ENCODE peak calls at places on chromosomes 2 and 18, in six cellular contexts. R is H9, N is stomach, L is B cell, E is tibial artery, D is cardiac fibroblast. G is an unnamed sample.

GRCh38 chr2:30931841-30932407 is 124.7 kb upstream of the CAPN13 start:
- DNase-seq in R (no peak), N (no peak), L (no peak), E (no peak), D (no peak), G (no peak)

GRCh38 chr18:72652990-72653593 is 109.0 kb upstream of the CBLN2 start:
- DNase-seq in R (peak; percentile 71), N (no peak), L (peak; percentile 49), E (no peak), D (peak; percentile 6), G (peak; percentile 59)

GRCh38 chr2:192000196-192000990 is 153.5 kb upstream of the CAVIN2 start:
- DNase-seq in R (no peak), N (no peak), L (no peak), E (no peak), D (no peak), G (no peak)

GRCh38 chr2:163692611-163693482 is 43.0 kb downstream of the FIGN start:
- DNase-seq in R (peak; percentile 35), N (no peak), L (no peak), E (no peak), D (no peak), G (no peak)

GRCh38 chr2:219541611-219542180 is 1.9 kb downstream of the CHPF start:
- DNase-seq in R (peak; percentile 95), N (peak; percentile 94), L (peak; percentile 90), E (peak; percentile 86), D (peak; percentile 68), G (peak; percentile 90)

GRCh38 chr2:68740184-68740914 is 5.7 kb downstream of the ARHGAP25 start:
- DNase-seq in R (no peak), N (no peak), L (no peak), E (no peak), D (peak; percentile 56), G (no peak)

GRCh38 chr2:183665976-183666375 is 541.7 kb downstream of the NUP35 start:
- DNase-seq in R (no peak), N (no peak), L (no peak), E (no peak), D (peak; percentile 1), G (no peak)

GRCh38 chr2:173397539-173397938 is 42.9 kb downstream of the CDCA7 start:
- DNase-seq in R (no peak), N (no peak), L (no peak), E (no peak), D (no peak), G (no peak)

GRCh38 chr2:119059940-119060339 is 98.6 kb downstream of the C1QL2 start:
- DNase-seq in R (no peak), N (no peak), L (no peak), E (no peak), D (no peak), G (no peak)

GRCh38 chr2:150878347-150878746 is 383.3 kb downstream of the RBM43 start:
- DNase-seq in R (no peak), N (no peak), L (no peak), E (no peak), D (peak; percentile 23), G (no peak)

GRCh38 chr2:23649819-23650218 is 264.8 kb downstream of the KLHL29 start:
- DNase-seq in R (no peak), N (no peak), L (no peak), E (no peak), D (peak; percentile 46), G (no peak)

GRCh38 chr2:196804381-196804780 is 4.8 kb downstream of the C2orf66 start:
- DNase-seq in R (no peak), N (no peak), L (no peak), E (no peak), D (no peak), G (no peak)

GRCh38 chr18:24248359-24248758 is 109.5 kb downstream of the CABYR start:
- DNase-seq in R (no peak), N (no peak), L (no peak), E (no peak), D (no peak), G (no peak)

GRCh38 chr2:12498703-12499102 is 218.0 kb upstream of the TRIB2 start:
- DNase-seq in R (no peak), N (no peak), L (no peak), E (no peak), D (no peak), G (no peak)

GRCh38 chr2:144097440-144098225 is 422.3 kb downstream of the ZEB2 start:
- DNase-seq in R (no peak), N (no peak), L (no peak), E (no peak), D (no peak), G (no peak)

GRCh38 chr2:84424152-84424551 is 34.9 kb downstream of the SUCLG1 start:
- DNase-seq in R (no peak), N (no peak), L (no peak), E (no peak), D (peak; percentile 29), G (no peak)
- TF ChIP-seq CTCF in R (peak; percentile 67), N (peak; percentile 29), L (peak; percentile 57), E (no peak), D (peak; percentile 43), G (peak; percentile 64)

DNA sequence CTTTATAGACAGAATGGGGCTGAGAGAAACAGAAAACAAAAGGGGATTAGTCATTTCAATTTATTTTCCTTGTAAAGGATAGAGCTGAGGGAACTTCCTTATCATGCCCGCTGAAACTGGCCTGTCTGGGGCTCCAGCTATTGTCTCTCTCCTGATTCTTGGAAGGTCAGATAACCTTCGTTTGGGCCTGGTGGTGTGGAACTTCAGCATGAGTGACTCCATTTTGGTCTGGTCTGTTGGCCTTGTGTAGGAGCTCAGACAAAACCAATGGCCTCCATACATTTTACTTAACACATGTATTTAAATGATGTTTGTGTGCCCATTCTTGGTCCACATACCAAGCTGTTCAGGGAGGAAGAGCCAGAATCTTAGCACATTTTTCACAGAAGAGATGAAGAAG is 1.7 kb downstream of the MYO7B start:
- DNase-seq in R (no peak), N (no peak), L (no peak), E (no peak), D (no peak), G (no peak)
- TF ChIP-seq CTCF in R (no peak), N (no peak), L (no peak), E (no peak), D (no peak), G (no peak)

GRCh38 chr18:59961086-59961485 is 61.3 kb downstream of the PMAIP1 start:
- DNase-seq in R (no peak), N (no peak), L (peak; percentile 60), E (no peak), D (no peak), G (no peak)
- TF ChIP-seq CTCF in R (no peak), N (no peak), L (no peak), E (no peak), D (no peak), G (no peak)

DNA sequence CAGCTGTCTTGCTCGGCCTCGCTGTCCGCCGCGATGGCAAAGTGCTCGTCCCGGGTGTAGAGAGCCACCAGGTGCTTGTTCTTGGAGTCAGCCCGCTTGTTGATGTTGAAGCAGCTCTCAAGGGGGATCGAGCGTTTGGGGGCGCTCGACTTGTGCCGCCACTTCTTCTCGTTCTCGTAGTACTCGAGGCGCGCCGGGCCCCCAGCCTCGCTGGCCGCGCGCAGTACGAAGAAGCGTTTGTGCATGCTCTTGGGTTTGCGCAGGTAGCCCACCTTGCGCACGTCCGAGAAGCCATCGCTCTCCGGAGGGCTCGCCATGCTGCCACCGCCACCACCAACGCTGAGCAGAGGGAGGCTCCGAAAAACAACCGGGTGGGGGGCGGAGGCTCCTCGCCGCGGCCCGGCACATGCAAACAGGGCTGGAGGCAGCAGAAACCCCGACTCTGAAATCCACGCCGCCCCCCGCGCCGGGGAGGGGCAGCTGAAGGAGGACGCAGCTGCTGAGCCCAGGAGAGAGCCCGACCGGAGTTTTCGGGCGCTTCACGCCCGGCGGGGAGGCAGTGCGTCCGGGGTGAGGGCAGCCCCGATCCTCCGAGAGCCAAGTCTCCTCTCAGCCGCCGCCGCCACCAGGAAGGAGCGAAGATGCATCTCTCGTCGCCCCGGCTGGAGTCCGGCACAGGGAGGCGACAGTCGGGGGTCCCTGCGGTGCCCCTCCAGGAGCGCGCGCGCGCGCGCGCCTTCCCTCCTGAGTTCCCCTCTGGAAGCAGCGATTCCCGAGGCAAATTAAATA is 1.0 kb downstream of the IRS1 start:
- DNase-seq in R (peak; percentile 76), N (peak; percentile 46), L (peak; percentile 72), E (peak; percentile 72), D (peak; percentile 63), G (no peak)
- TF ChIP-seq CTCF in R (peak; percentile 40), N (no peak), L (no peak), E (no peak), D (no peak), G (no peak)

GRCh38 chr2:15860760-15861159 is 79.6 kb upstream of the MYCN start:
- DNase-seq in R (no peak), N (no peak), L (no peak), E (no peak), D (no peak), G (no peak)
- TF ChIP-seq CTCF in R (peak; percentile 69), N (no peak), L (no peak), E (no peak), D (no peak), G (no peak)

G was measured in neural crest cell.